ENCODE peak calls at places on chromosomes 3 and 15, in seven cellular contexts. One of them, this sample, is unnamed. For H3K27me3, the result is how much of the 10 kb centered on the place peaks cover.

GRCh38 chr3:127660621-127661253 is 12.0 kb upstream of the ABTB1 start:
- DNase-seq in dorsolateral prefrontal cortex: no peak
- DNase-seq in PC-9: no peak
- DNase-seq in WERI-Rb-1: no peak
- DNase-seq in tibial artery: no peak
- DNase-seq in kidney epithelial cell: no peak
- DNase-seq in fibroblast of lung: no peak
- DNase-seq in this sample: no peak

GRCh38 chr15:48803877-48804276 is 7.0 kb downstream of the CEP152 start:
- DNase-seq in dorsolateral prefrontal cortex: no peak
- DNase-seq in PC-9: no peak
- DNase-seq in WERI-Rb-1: no peak
- DNase-seq in tibial artery: no peak
- DNase-seq in kidney epithelial cell: no peak
- DNase-seq in fibroblast of lung: no peak
- DNase-seq in this sample: no peak

GRCh38 chr3:148223266-148223665 is 474.4 kb upstream of the AGTR1 start:
- DNase-seq in dorsolateral prefrontal cortex: no peak
- DNase-seq in PC-9: no peak
- DNase-seq in WERI-Rb-1: no peak
- DNase-seq in tibial artery: no peak
- DNase-seq in kidney epithelial cell: no peak
- DNase-seq in fibroblast of lung: no peak
- DNase-seq in this sample: no peak

GRCh38 chr15:55742498-55742926 is 440 bp downstream of the PRTG start:
- DNase-seq in dorsolateral prefrontal cortex: no peak
- DNase-seq in PC-9: no peak
- DNase-seq in WERI-Rb-1: peak
- DNase-seq in tibial artery: no peak
- DNase-seq in kidney epithelial cell: no peak
- DNase-seq in fibroblast of lung: peak
- DNase-seq in this sample: no peak

GRCh38 chr3:132029182-132029902 is 5.5 kb downstream of the CPNE4 start:
- DNase-seq in dorsolateral prefrontal cortex: peak
- DNase-seq in PC-9: peak
- DNase-seq in WERI-Rb-1: peak
- DNase-seq in tibial artery: peak
- DNase-seq in kidney epithelial cell: no peak
- DNase-seq in fibroblast of lung: peak
- DNase-seq in this sample: no peak

GRCh38 chr3:147680820-147681488 is 271.8 kb downstream of the ZIC1 start:
- DNase-seq in dorsolateral prefrontal cortex: no peak
- DNase-seq in PC-9: no peak
- DNase-seq in WERI-Rb-1: no peak
- DNase-seq in tibial artery: no peak
- DNase-seq in kidney epithelial cell: no peak
- DNase-seq in fibroblast of lung: peak
- DNase-seq in this sample: no peak

GRCh38 chr15:45441686-45442085 is 63.3 kb upstream of the GATM start:
- DNase-seq in dorsolateral prefrontal cortex: no peak
- DNase-seq in PC-9: no peak
- DNase-seq in WERI-Rb-1: no peak
- DNase-seq in tibial artery: no peak
- DNase-seq in kidney epithelial cell: no peak
- DNase-seq in fibroblast of lung: no peak
- DNase-seq in this sample: no peak

GRCh38 chr15:90691369-90691768 is 25.8 kb upstream of the BLM start:
- DNase-seq in dorsolateral prefrontal cortex: no peak
- DNase-seq in PC-9: no peak
- DNase-seq in WERI-Rb-1: no peak
- DNase-seq in tibial artery: no peak
- DNase-seq in kidney epithelial cell: no peak
- DNase-seq in fibroblast of lung: no peak
- DNase-seq in this sample: no peak

DNA sequence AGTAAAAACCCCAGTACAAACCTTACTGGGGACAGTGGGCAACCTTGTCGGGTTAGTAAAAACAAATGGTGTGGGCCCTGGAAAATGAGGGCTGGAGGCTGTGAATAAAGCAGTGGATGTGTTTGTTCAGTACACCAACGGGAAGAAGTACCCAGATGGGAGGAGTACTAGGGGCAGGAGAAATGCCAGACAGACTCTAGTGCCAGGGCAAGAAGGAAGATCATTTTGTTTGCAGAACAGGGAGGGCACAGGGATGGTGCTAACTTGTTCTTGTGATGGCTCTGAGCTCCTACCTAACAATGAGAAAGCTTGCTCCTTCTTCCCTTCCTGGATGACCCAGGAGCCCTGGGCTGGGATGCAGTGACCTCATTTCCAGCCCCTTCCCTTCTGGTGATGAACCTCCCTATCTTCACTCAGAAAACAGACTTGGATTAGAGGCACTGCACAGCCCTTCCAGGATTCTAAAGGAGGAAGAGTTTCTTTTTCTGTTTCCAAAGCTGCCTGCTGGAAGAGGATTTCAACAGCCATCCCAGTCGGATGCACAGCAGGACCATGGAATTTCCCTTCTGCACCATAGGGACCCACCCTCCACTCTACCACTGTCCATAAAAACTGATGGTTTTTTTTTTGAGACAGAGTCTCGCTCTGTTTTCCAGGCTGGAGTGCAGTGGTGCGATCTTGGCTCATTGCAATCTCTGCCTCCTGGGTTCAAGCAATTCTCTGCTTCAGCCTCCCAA is 6.1 kb downstream of the RASSF1 start:
- DNase-seq in dorsolateral prefrontal cortex: no peak
- DNase-seq in PC-9: no peak
- DNase-seq in WERI-Rb-1: no peak
- DNase-seq in tibial artery: no peak
- DNase-seq in kidney epithelial cell: no peak
- DNase-seq in fibroblast of lung: no peak
- DNase-seq in this sample: no peak
- H3K4me3 ChIP-seq in dorsolateral prefrontal cortex: no peak
- H3K4me3 ChIP-seq in PC-9: no peak
- H3K4me3 ChIP-seq in WERI-Rb-1: no peak
- H3K4me3 ChIP-seq in tibial artery: no peak
- H3K4me3 ChIP-seq in kidney epithelial cell: no peak
- H3K4me3 ChIP-seq in fibroblast of lung: no peak
- H3K4me3 ChIP-seq in this sample: no peak

GRCh38 chr3:19248143-19248542 is 99.8 kb downstream of the KCNH8 start:
- DNase-seq in dorsolateral prefrontal cortex: no peak
- DNase-seq in PC-9: no peak
- DNase-seq in WERI-Rb-1: no peak
- DNase-seq in tibial artery: no peak
- DNase-seq in kidney epithelial cell: no peak
- DNase-seq in fibroblast of lung: no peak
- DNase-seq in this sample: no peak
- TF ChIP-seq CTCF in dorsolateral prefrontal cortex: no peak
- TF ChIP-seq CTCF in PC-9: no peak
- TF ChIP-seq CTCF in WERI-Rb-1: no peak
- TF ChIP-seq CTCF in tibial artery: no peak
- TF ChIP-seq CTCF in kidney epithelial cell: no peak
- TF ChIP-seq CTCF in fibroblast of lung: no peak
- TF ChIP-seq CTCF in this sample: no peak

DNA sequence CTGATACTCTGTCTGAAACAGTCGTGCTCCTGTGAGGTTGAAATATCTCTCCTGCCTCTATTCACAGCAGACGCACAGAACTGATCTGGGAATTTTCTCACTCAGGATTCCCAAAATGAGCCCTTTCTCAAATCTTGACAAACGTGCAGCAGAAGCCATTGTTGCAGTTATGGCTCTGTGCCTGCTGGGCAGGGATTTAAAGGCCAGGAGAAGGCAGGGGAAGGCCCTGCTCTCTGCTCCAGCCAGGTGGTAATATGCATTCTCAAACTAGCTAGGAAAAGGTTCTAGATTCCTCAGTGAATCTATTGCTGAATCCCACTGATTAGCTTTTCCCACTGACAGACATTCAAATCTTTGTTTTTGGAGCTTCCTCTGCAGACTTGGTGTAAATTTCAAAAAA is 2.2 kb downstream of the MINAR1 start:
- DNase-seq in dorsolateral prefrontal cortex: no peak
- DNase-seq in PC-9: no peak
- DNase-seq in WERI-Rb-1: no peak
- DNase-seq in tibial artery: no peak
- DNase-seq in kidney epithelial cell: no peak
- DNase-seq in fibroblast of lung: no peak
- DNase-seq in this sample: no peak
- H3K27me3 ChIP-seq in dorsolateral prefrontal cortex: under half
- H3K27me3 ChIP-seq in PC-9: under half
- H3K27me3 ChIP-seq in WERI-Rb-1: under half
- H3K27me3 ChIP-seq in tibial artery: under half
- H3K27me3 ChIP-seq in kidney epithelial cell: under half
- H3K27me3 ChIP-seq in fibroblast of lung: under half
- H3K27me3 ChIP-seq in this sample: under half

DNA sequence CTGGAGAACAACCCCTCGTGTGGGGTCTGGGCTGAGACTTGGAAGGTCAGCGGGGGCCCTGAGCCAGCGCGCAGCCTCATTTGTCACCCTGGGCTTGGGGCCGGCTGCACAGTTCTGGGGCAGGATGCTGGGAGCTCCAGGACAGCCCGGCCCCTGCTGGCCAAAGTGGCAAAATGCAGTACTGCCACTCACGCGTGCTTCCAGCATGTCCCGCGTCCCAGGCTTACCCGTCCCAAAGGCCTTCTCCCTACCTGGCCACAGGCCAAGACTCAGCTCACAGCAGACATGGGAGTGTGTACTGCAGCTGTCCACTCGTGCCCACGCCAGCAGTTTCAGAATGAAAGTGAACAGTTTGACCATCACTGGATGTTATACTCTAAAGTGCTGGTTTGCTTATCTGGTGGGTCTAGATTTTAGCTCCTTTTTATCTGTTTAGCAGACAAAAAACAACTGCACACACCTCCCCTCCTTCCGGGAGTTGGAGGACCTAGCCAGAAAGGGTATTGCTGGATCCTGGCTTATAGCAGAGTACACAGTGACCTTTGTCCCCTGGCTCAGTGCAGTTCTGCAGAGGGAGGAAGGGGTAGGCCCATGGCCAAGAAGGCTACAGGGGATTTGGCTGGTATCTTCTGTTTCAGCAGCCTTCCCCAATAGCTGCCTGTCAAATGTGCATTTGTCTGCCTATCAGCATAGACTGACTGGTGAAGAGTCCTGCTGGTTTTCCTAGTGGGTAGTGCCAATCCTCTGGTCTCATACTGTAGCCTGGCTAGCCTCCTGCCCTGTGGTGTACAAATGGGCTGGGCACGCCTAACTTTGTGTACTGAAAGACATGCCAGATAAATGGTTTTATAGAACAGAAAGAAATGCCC is 23.2 kb upstream of the IP6K2 start:
- DNase-seq in dorsolateral prefrontal cortex: peak
- DNase-seq in PC-9: no peak
- DNase-seq in WERI-Rb-1: peak
- DNase-seq in tibial artery: peak
- DNase-seq in kidney epithelial cell: no peak
- DNase-seq in fibroblast of lung: peak
- DNase-seq in this sample: no peak
- H3K4me3 ChIP-seq in dorsolateral prefrontal cortex: peak
- H3K4me3 ChIP-seq in PC-9: no peak
- H3K4me3 ChIP-seq in WERI-Rb-1: no peak
- H3K4me3 ChIP-seq in tibial artery: peak
- H3K4me3 ChIP-seq in kidney epithelial cell: no peak
- H3K4me3 ChIP-seq in fibroblast of lung: no peak
- H3K4me3 ChIP-seq in this sample: no peak

GRCh38 chr3:126659915-126660886 is 5.3 kb upstream of the TXNRD3 start:
- DNase-seq in dorsolateral prefrontal cortex: no peak
- DNase-seq in PC-9: peak
- DNase-seq in WERI-Rb-1: no peak
- DNase-seq in tibial artery: no peak
- DNase-seq in kidney epithelial cell: no peak
- DNase-seq in fibroblast of lung: no peak
- DNase-seq in this sample: no peak
- TF ChIP-seq CTCF in dorsolateral prefrontal cortex: no peak
- TF ChIP-seq CTCF in PC-9: no peak
- TF ChIP-seq CTCF in WERI-Rb-1: peak
- TF ChIP-seq CTCF in tibial artery: no peak
- TF ChIP-seq CTCF in kidney epithelial cell: no peak
- TF ChIP-seq CTCF in fibroblast of lung: peak
- TF ChIP-seq CTCF in this sample: peak

GRCh38 chr3:186516645-186517044 is 27.5 kb downstream of the CRYGS start:
- DNase-seq in dorsolateral prefrontal cortex: no peak
- DNase-seq in PC-9: no peak
- DNase-seq in WERI-Rb-1: no peak
- DNase-seq in tibial artery: no peak
- DNase-seq in kidney epithelial cell: no peak
- DNase-seq in fibroblast of lung: no peak
- DNase-seq in this sample: no peak

GRCh38 chr3:186519021-186519658 is 25.0 kb downstream of the CRYGS start:
- DNase-seq in dorsolateral prefrontal cortex: no peak
- DNase-seq in PC-9: no peak
- DNase-seq in WERI-Rb-1: no peak
- DNase-seq in tibial artery: no peak
- DNase-seq in kidney epithelial cell: no peak
- DNase-seq in fibroblast of lung: no peak
- DNase-seq in this sample: no peak

GRCh38 chr3:186515115-186515514 is 29.1 kb downstream of the CRYGS start:
- DNase-seq in dorsolateral prefrontal cortex: no peak
- DNase-seq in PC-9: no peak
- DNase-seq in WERI-Rb-1: no peak
- DNase-seq in tibial artery: no peak
- DNase-seq in kidney epithelial cell: no peak
- DNase-seq in fibroblast of lung: no peak
- DNase-seq in this sample: no peak

GRCh38 chr3:186514296-186515002 is 29.7 kb downstream of the CRYGS start:
- DNase-seq in dorsolateral prefrontal cortex: no peak
- DNase-seq in PC-9: no peak
- DNase-seq in WERI-Rb-1: peak
- DNase-seq in tibial artery: no peak
- DNase-seq in kidney epithelial cell: no peak
- DNase-seq in fibroblast of lung: no peak
- DNase-seq in this sample: no peak

GRCh38 chr3:186517218-186517617 is 27.0 kb downstream of the CRYGS start:
- DNase-seq in dorsolateral prefrontal cortex: no peak
- DNase-seq in PC-9: no peak
- DNase-seq in WERI-Rb-1: no peak
- DNase-seq in tibial artery: no peak
- DNase-seq in kidney epithelial cell: no peak
- DNase-seq in fibroblast of lung: no peak
- DNase-seq in this sample: no peak
- H3K27me3 ChIP-seq in dorsolateral prefrontal cortex: under half
- H3K27me3 ChIP-seq in PC-9: half or more
- H3K27me3 ChIP-seq in WERI-Rb-1: under half
- H3K27me3 ChIP-seq in tibial artery: under half
- H3K27me3 ChIP-seq in kidney epithelial cell: under half
- H3K27me3 ChIP-seq in fibroblast of lung: under half
- H3K27me3 ChIP-seq in this sample: under half

DNA sequence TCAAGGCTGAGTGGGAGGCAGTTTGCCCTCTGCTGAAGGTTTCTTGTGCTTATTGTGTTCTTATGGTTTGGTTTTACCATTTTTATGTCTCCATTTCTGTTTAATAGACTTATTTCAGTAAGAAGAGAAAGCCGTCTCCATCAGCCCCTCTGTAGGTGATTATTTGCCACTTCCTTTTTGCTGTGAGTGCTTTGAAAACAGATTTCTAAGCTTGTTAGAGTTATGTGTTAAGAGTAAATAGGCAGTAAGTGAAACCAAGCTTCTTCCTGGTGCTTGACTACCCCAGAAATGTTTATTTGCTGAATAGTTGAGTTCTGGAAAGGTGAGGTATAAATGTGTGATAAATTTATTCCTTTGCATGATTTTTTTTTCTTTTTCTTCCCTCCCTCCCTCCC is 146.9 kb downstream of the PGPEP1L start:
- DNase-seq in dorsolateral prefrontal cortex: no peak
- DNase-seq in PC-9: no peak
- DNase-seq in WERI-Rb-1: no peak
- DNase-seq in tibial artery: no peak
- DNase-seq in kidney epithelial cell: no peak
- DNase-seq in fibroblast of lung: no peak
- DNase-seq in this sample: no peak
- H3K4me3 ChIP-seq in dorsolateral prefrontal cortex: no peak
- H3K4me3 ChIP-seq in PC-9: no peak
- H3K4me3 ChIP-seq in WERI-Rb-1: no peak
- H3K4me3 ChIP-seq in tibial artery: no peak
- H3K4me3 ChIP-seq in kidney epithelial cell: no peak
- H3K4me3 ChIP-seq in fibroblast of lung: no peak
- H3K4me3 ChIP-seq in this sample: no peak